ENCODE peak calls at places on chromosomes 1 and 21, in four cellular contexts. A is mesendoderm, Y is IMR-90, C is H1. P is an unnamed sample.
A peak's percentile ranks its signal among the peaks of the same experiment; 100 is the strongest.

GRCh38 chr1:154747841-154748766 is 122.0 kb downstream of the KCNN3 start:
- DNase-seq in C (no peak), A (no peak), Y (no peak), P (no peak)

GRCh38 chr1:99217599-99217998 is 46.7 kb upstream of the PLPPR4 start:
- DNase-seq in Y (no peak), A (peak; percentile 20), C (peak; percentile 52), P (peak; percentile 30)

GRCh38 chr1:187909382-187909781 is 1080.6 kb downstream of the PLA2G4A start:
- DNase-seq in C (no peak), Y (no peak), A (no peak), P (no peak)

GRCh38 chr1:246417813-246418564 is 89.1 kb downstream of the SMYD3 start:
- DNase-seq in C (no peak), A (no peak), Y (no peak), P (no peak)

GRCh38 chr1:51203874-51204245 is 32.2 kb upstream of the RNF11 start:
- DNase-seq in A (no peak), C (no peak), Y (no peak), P (no peak)

GRCh38 chr1:115098979-115099692 is 9.8 kb upstream of the TSPAN2 start:
- DNase-seq in C (no peak), A (peak; percentile 54), Y (peak; percentile 26), P (no peak)

GRCh38 chr1:33372162-33372561 is 51.3 kb upstream of the A3GALT2 start:
- DNase-seq in C (no peak), Y (no peak), A (no peak), P (no peak)

GRCh38 chr1:245942861-245943260 is 564.2 kb downstream of the SMYD3 start:
- DNase-seq in Y (no peak), A (no peak), C (no peak), P (no peak)

GRCh38 chr1:30636621-30637020 is 86.8 kb downstream of the MATN1 start:
- DNase-seq in A (no peak), C (no peak), Y (no peak), P (no peak)

GRCh38 chr1:27961646-27962221 is 2.0 kb downstream of the XKR8 start:
- DNase-seq in Y (no peak), C (no peak), A (no peak), P (peak; percentile 45)

GRCh38 chr1:156813750-156814570 is 2.7 kb downstream of the SH2D2A start:
- DNase-seq in A (peak; percentile 89), Y (peak; percentile 33), C (peak; percentile 91), P (peak; percentile 87)

GRCh38 chr1:11245904-11246726 is 16.2 kb downstream of the MTOR start:
- DNase-seq in C (no peak), A (no peak), Y (no peak), P (no peak)

GRCh38 chr1:19206947-19207346 is 3.1 kb downstream of the UBR4 start:
- DNase-seq in C (no peak), Y (no peak), A (no peak), P (no peak)

GRCh38 chr21:45724345-45724961 is 80.9 kb downstream of the PCBP3 start:
- DNase-seq in Y (no peak), A (peak; percentile 23), C (no peak), P (no peak)

GRCh38 chr1:161127649-161128048 is 4.8 kb downstream of the DEDD start:
- DNase-seq in Y (no peak), C (no peak), A (no peak), P (no peak)

GRCh38 chr1:62962794-62963776 is 179.2 kb downstream of the ATG4C start:
- DNase-seq in A (peak; percentile 88), Y (peak; percentile 14), C (peak; percentile 84), P (peak; percentile 91)

GRCh38 chr21:46354046-46354445 is 30.1 kb downstream of the PCNT start:
- DNase-seq in Y (no peak), C (no peak), A (no peak), P (no peak)

GRCh38 chr1:17377325-17377953 is 5.4 kb downstream of the PADI6 start:
- DNase-seq in C (no peak), Y (no peak), A (peak; percentile 93), P (peak; percentile 69)

GRCh38 chr21:45102391-45102932 is 28.1 kb downstream of the ADARB1 start:
- DNase-seq in Y (no peak), A (peak; percentile 28), C (no peak), P (no peak)

GRCh38 chr1:177964336-177964735 is 5.5 kb downstream of the SEC16B start:
- DNase-seq in Y (peak; percentile 43), A (peak; percentile 21), C (no peak), P (no peak)

GRCh38 chr21:41692216-41692615 is 74.6 kb downstream of the RIPK4 start:
- DNase-seq in C (no peak), Y (no peak), A (no peak), P (no peak)

GRCh38 chr1:24415910-24416665 is 486 bp downstream of the NIPAL3 start:
- DNase-seq in C (no peak), A (peak; percentile 45), Y (peak; percentile 28), P (no peak)

GRCh38 chr1:54861070-54861761 is 25.8 kb downstream of the DHCR24 start:
- DNase-seq in C (no peak), Y (no peak), A (peak; percentile 78), P (no peak)

GRCh38 chr1:26607191-26607590 is 77.6 kb downstream of the RPS6KA1 start:
- DNase-seq in A (no peak), C (no peak), Y (no peak), P (no peak)

GRCh38 chr1:6485140-6485936 is 6.1 kb downstream of the PLEKHG5 start:
- DNase-seq in A (no peak), Y (no peak), C (peak; percentile 70), P (no peak)

GRCh38 chr1:93878501-93878888 is 511 bp downstream of the DNTTIP2 start:
- DNase-seq in C (no peak), A (peak; percentile 63), Y (peak; percentile 24), P (no peak)

GRCh38 chr1:24609949-24610517 is 33.1 kb upstream of the SRRM1 start:
- DNase-seq in Y (no peak), C (no peak), A (no peak), P (no peak)

GRCh38 chr21:41009398-41010177 is 158.4 kb upstream of the BACE2 start:
- DNase-seq in A (no peak), Y (no peak), C (no peak), P (no peak)

GRCh38 chr1:232952514-232953175 is 2.2 kb downstream of the NTPCR start:
- DNase-seq in Y (peak; percentile 56), A (peak; percentile 95), C (peak; percentile 61), P (peak; percentile 87)

GRCh38 chr1:46517010-46517600 is 27.5 kb downstream of the DMBX1 start:
- DNase-seq in Y (no peak), C (peak; percentile 72), A (peak; percentile 86), P (peak; percentile 93)

GRCh38 chr1:37697090-37697489 is 4.8 kb downstream of the CDCA8 start:
- DNase-seq in C (no peak), Y (no peak), A (no peak), P (no peak)

GRCh38 chr1:208273386-208274021 is 29.3 kb upstream of the PLXNA2 start:
- DNase-seq in Y (no peak), A (no peak), C (no peak), P (no peak)

GRCh38 chr21:34790834-34791233 is 122.0 kb downstream of the CLIC6 start:
- DNase-seq in A (no peak), C (no peak), Y (peak; percentile 42), P (no peak)

GRCh38 chr1:180270767-180271639 is 40.9 kb downstream of the LHX4 start:
- DNase-seq in A (no peak), Y (peak; percentile 88), C (peak; percentile 51), P (no peak)

GRCh38 chr1:171636141-171636540 is 14.1 kb downstream of the MYOCOS start:
- DNase-seq in C (no peak), Y (no peak), A (no peak), P (peak; percentile 29)
- H3K56ac ChIP-seq in C (no peak overlapping the region), Y (no peak overlapping the region), A (no peak overlapping the region), P (no peak overlapping the region)

GRCh38 chr21:17494051-17494450 is 18.8 kb upstream of the CXADR start:
- DNase-seq in Y (no peak), C (no peak), A (no peak), P (no peak)

GRCh38 chr21:17497345-17497744 is 15.5 kb upstream of the CXADR start:
- DNase-seq in C (no peak), A (no peak), Y (no peak), P (no peak)

GRCh38 chr21:17495680-17496079 is 17.2 kb upstream of the CXADR start:
- DNase-seq in C (no peak), Y (no peak), A (no peak), P (no peak)

GRCh38 chr21:17501107-17502006 is 11.5 kb upstream of the CXADR start:
- DNase-seq in Y (no peak), C (no peak), A (no peak), P (no peak)

GRCh38 chr21:17498586-17498985 is 14.3 kb upstream of the CXADR start:
- DNase-seq in Y (no peak), A (no peak), C (no peak), P (no peak)
- H3K56ac ChIP-seq in Y (no peak overlapping the region), A (no peak overlapping the region), C (no peak overlapping the region), P (no peak overlapping the region)

DNA sequence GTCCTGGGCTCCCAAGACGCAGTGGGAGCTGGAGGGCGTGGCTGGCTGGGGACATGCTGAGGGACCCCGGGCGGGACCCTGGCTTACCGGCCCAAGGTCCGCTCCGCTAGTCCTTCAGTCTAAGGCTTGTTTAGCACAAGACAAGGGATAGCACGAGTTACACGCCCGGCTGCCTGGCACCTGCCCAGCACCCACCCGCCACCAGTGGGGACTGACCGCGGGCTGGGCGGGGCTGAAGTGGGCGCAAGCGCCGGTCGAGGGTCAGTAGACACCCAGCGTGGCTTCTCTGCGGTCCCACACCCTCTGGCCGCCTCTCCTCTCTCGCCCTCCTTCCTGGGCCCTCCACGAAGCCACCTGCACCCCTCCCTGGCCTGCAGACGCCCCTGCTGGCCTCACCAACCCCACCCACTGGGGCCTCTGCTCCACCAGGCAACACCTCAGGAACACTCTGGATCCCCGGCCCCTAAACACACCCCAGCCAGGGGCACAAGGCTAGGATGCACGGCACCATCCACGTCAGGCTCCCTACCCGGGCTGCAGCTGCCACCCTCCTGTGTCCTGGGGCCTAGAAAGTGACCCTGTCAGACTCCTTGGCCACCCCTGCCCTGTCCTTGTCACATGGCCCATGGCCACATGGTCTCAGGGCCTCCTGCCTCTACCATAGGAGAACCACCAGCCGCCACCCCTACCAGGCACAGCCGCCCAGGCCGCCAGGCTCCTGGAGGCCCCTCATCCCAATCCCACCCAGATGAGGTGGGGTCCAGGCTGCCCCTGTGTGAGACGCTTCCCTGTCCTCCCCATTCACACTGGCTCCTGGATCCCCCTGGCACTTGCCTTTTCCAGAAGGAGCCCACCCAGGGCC is 6.1 kb downstream of the TAS1R3 start:
- DNase-seq in C (no peak), Y (no peak), A (no peak), P (no peak)
- H3K56ac ChIP-seq in C (no peak overlapping the region), Y (no peak overlapping the region), A (no peak overlapping the region), P (no peak overlapping the region)

DNA sequence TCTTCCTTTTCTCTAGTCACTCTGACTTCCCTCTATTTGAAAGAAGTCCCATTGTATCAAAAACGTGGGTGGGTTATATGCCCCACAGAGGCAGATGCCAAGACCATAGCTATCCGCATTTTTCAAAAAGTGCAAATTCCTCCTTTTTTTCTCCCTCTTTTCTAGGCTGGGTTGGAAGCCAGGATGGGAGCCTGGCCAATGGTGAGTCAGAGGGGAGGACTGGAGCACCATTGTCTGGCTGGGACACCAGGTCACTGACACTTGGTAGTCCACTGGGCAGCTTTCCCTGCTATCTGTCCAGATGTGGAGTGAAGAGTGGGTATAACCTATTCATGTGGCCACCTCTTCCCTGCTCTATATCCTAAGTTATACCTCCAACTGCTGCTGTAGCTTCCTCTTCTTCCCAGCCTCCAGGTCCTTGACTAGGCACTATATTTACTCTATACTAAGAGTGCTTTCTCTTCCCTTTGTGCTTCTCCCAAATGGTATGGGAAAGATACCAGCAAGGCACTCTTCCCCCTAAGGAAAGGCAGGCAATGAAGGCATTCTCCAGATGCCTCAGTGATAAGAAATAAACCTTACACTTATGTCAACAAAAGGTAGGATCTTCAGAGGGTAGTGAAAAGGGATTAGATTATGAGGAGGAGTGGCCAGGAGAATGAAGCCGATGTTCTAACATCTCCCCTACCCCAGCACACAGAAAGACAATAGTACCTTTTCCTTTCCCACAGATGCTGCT is 12.9 kb downstream of the PI4KB start:
- DNase-seq in Y (peak; percentile 87), C (no peak), A (peak; percentile 37), P (no peak)
- H3K56ac ChIP-seq in Y (no peak overlapping the region), C (no peak overlapping the region), A (no peak overlapping the region), P (no peak overlapping the region)